ENCODE peak calls at places on chromosomes 5 and 9, in six cellular contexts. One of them, this sample, is unnamed.
A peak's percentile ranks its signal among the peaks of the same experiment; 100 is the strongest.

GRCh38 chr9:99076483-99077171 is 28.3 kb upstream of the TGFBR1 start:
- DNase-seq in kidney: no peak
- DNase-seq in CD8-positive, alpha-beta T cell: peak; percentile 79
- DNase-seq in left ventricle myocardium inferior: no peak
- DNase-seq in SJSA1: no peak
- DNase-seq in heart right ventricle: no peak
- DNase-seq in this sample: peak; percentile 73

GRCh38 chr9:18673179-18673578 is 199.2 kb downstream of the ADAMTSL1 start:
- DNase-seq in CD8-positive, alpha-beta T cell: no peak
- DNase-seq in left ventricle myocardium inferior: no peak
- DNase-seq in heart right ventricle: no peak
- DNase-seq in kidney: no peak
- DNase-seq in SJSA1: no peak
- DNase-seq in this sample: no peak

GRCh38 chr9:5870020-5870339 is 20.7 kb upstream of the MLANA start:
- DNase-seq in left ventricle myocardium inferior: no peak
- DNase-seq in kidney: no peak
- DNase-seq in heart right ventricle: no peak
- DNase-seq in CD8-positive, alpha-beta T cell: no peak
- DNase-seq in SJSA1: no peak
- DNase-seq in this sample: no peak

GRCh38 chr5:60891667-60892066 is 47.6 kb upstream of the ELOVL7 start:
- DNase-seq in kidney: no peak
- DNase-seq in left ventricle myocardium inferior: no peak
- DNase-seq in heart right ventricle: no peak
- DNase-seq in CD8-positive, alpha-beta T cell: no peak
- DNase-seq in SJSA1: no peak
- DNase-seq in this sample: no peak

GRCh38 chr5:39216621-39217020 is 2.7 kb downstream of the FYB1 start:
- DNase-seq in left ventricle myocardium inferior: no peak
- DNase-seq in SJSA1: no peak
- DNase-seq in CD8-positive, alpha-beta T cell: no peak
- DNase-seq in heart right ventricle: no peak
- DNase-seq in kidney: no peak
- DNase-seq in this sample: no peak

GRCh38 chr9:12975496-12975895 is 200.7 kb downstream of the LURAP1L start:
- DNase-seq in kidney: no peak
- DNase-seq in CD8-positive, alpha-beta T cell: no peak
- DNase-seq in SJSA1: no peak
- DNase-seq in heart right ventricle: no peak
- DNase-seq in left ventricle myocardium inferior: no peak
- DNase-seq in this sample: no peak

GRCh38 chr5:7331083-7331482 is 64.9 kb upstream of the ADCY2 start:
- DNase-seq in heart right ventricle: no peak
- DNase-seq in kidney: no peak
- DNase-seq in left ventricle myocardium inferior: no peak
- DNase-seq in SJSA1: no peak
- DNase-seq in CD8-positive, alpha-beta T cell: no peak
- DNase-seq in this sample: no peak

GRCh38 chr5:39992617-39993203 is 567.9 kb upstream of the DAB2 start:
- DNase-seq in CD8-positive, alpha-beta T cell: no peak
- DNase-seq in SJSA1: no peak
- DNase-seq in heart right ventricle: no peak
- DNase-seq in kidney: no peak
- DNase-seq in left ventricle myocardium inferior: no peak
- DNase-seq in this sample: no peak

GRCh38 chr5:135028791-135029467 is 5.1 kb downstream of the PITX1 start:
- DNase-seq in heart right ventricle: no peak
- DNase-seq in CD8-positive, alpha-beta T cell: no peak
- DNase-seq in SJSA1: no peak
- DNase-seq in kidney: peak; percentile 65
- DNase-seq in left ventricle myocardium inferior: no peak
- DNase-seq in this sample: no peak

GRCh38 chr9:72937545-72937944 is 15.3 kb downstream of the ALDH1A1 start:
- DNase-seq in kidney: no peak
- DNase-seq in SJSA1: no peak
- DNase-seq in heart right ventricle: no peak
- DNase-seq in left ventricle myocardium inferior: no peak
- DNase-seq in CD8-positive, alpha-beta T cell: no peak
- DNase-seq in this sample: no peak
- H3K4me1 ChIP-seq in kidney: peaks cover 26% of the 10 kb centered on the region
- H3K4me1 ChIP-seq in SJSA1: no peaks in the 10 kb centered on the region
- H3K4me1 ChIP-seq in heart right ventricle: no peaks in the 10 kb centered on the region
- H3K4me1 ChIP-seq in left ventricle myocardium inferior: no peaks in the 10 kb centered on the region
- H3K4me1 ChIP-seq in CD8-positive, alpha-beta T cell: no peaks in the 10 kb centered on the region
- H3K4me1 ChIP-seq in this sample: no peaks in the 10 kb centered on the region

DNA sequence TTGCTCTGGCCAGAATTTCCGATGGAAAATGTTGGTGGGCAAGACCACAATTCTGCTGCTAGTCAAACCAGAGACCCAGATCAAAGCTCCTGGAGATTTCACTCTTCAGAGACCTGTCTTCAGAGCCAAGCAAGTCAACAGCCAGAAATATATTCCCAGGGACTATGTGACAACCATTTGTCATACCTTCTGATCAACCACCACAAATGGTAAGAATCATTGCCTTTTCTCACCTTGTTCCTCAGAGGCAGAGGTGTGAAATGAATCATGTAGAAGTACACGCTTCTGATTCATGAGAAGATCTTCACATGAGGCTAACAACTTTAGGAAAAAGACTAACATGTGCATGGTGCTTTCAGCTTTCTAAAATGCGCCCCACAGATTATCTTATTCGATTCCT is 53.5 kb downstream of the SUSD1 start:
- DNase-seq in kidney: no peak
- DNase-seq in CD8-positive, alpha-beta T cell: no peak
- DNase-seq in SJSA1: no peak
- DNase-seq in heart right ventricle: no peak
- DNase-seq in left ventricle myocardium inferior: no peak
- DNase-seq in this sample: no peak
- H3K4me1 ChIP-seq in kidney: peaks cover 17% of the 10 kb centered on the region
- H3K4me1 ChIP-seq in CD8-positive, alpha-beta T cell: no peaks in the 10 kb centered on the region
- H3K4me1 ChIP-seq in SJSA1: peaks cover 3% of the 10 kb centered on the region
- H3K4me1 ChIP-seq in heart right ventricle: no peaks in the 10 kb centered on the region
- H3K4me1 ChIP-seq in left ventricle myocardium inferior: no peaks in the 10 kb centered on the region
- H3K4me1 ChIP-seq in this sample: peaks cover 5% of the 10 kb centered on the region

DNA sequence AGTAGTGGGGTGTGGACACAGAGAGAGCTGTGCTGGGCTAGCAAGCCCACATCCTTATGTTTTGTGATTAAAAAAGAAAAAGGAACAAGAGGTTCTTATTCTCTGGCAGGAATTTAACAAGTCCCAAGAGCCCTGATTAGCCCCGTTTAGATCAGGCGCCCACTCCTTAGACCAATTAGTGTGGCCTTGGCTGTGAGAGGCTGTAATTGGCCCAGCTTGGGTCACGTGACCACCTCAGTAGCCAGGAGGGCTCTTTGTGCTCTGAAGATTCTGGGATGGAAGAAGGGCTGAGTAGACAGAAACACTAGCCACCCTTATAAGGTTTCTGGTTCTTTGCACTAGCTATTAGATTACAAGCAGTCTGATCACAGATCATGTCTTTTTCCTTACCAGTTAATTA is 31.1 kb downstream of the GCNT4 start:
- DNase-seq in CD8-positive, alpha-beta T cell: no peak
- DNase-seq in heart right ventricle: no peak
- DNase-seq in SJSA1: no peak
- DNase-seq in kidney: no peak
- DNase-seq in left ventricle myocardium inferior: no peak
- DNase-seq in this sample: no peak
- H3K4me1 ChIP-seq in CD8-positive, alpha-beta T cell: peaks cover 22% of the 10 kb centered on the region
- H3K4me1 ChIP-seq in heart right ventricle: no peaks in the 10 kb centered on the region
- H3K4me1 ChIP-seq in SJSA1: peaks cover 25% of the 10 kb centered on the region
- H3K4me1 ChIP-seq in kidney: no peaks in the 10 kb centered on the region
- H3K4me1 ChIP-seq in left ventricle myocardium inferior: no peaks in the 10 kb centered on the region
- H3K4me1 ChIP-seq in this sample: no peaks in the 10 kb centered on the region

GRCh38 chr5:116531117-116531516 is 43.5 kb downstream of the SEMA6A start:
- DNase-seq in kidney: no peak
- DNase-seq in heart right ventricle: no peak
- DNase-seq in left ventricle myocardium inferior: no peak
- DNase-seq in SJSA1: no peak
- DNase-seq in CD8-positive, alpha-beta T cell: no peak
- DNase-seq in this sample: no peak

GRCh38 chr5:116531635-116532034 is 43.0 kb downstream of the SEMA6A start:
- DNase-seq in heart right ventricle: no peak
- DNase-seq in CD8-positive, alpha-beta T cell: no peak
- DNase-seq in left ventricle myocardium inferior: no peak
- DNase-seq in kidney: no peak
- DNase-seq in SJSA1: no peak
- DNase-seq in this sample: no peak

GRCh38 chr5:116532762-116533525 is 41.7 kb downstream of the SEMA6A start:
- DNase-seq in CD8-positive, alpha-beta T cell: no peak
- DNase-seq in heart right ventricle: no peak
- DNase-seq in SJSA1: no peak
- DNase-seq in left ventricle myocardium inferior: no peak
- DNase-seq in kidney: no peak
- DNase-seq in this sample: no peak

GRCh38 chr5:116536279-116537161 is 38.1 kb downstream of the SEMA6A start:
- DNase-seq in kidney: no peak
- DNase-seq in left ventricle myocardium inferior: no peak
- DNase-seq in heart right ventricle: no peak
- DNase-seq in SJSA1: no peak
- DNase-seq in CD8-positive, alpha-beta T cell: no peak
- DNase-seq in this sample: peak; percentile 70

DNA sequence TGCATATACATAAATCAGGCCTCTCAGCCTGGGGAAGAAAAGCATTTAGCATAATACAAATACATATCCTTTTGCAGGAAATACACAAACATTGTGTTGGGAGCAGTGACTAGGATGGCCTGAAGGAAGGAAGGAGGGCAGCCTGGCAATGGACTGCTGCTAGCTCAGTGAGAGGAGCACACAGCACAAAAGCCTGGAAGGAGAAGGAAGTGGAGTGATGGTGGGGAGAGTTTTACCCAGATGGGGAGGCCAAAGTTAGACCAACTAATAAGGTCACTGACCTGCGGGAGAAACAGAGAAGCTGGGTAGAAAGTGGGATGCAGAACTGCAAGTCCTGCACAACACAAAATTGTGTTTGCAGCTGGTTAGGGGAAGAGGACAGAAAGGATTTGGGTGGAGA is 39.6 kb downstream of the SEMA6A start:
- DNase-seq in CD8-positive, alpha-beta T cell: no peak
- DNase-seq in heart right ventricle: no peak
- DNase-seq in kidney: no peak
- DNase-seq in left ventricle myocardium inferior: no peak
- DNase-seq in SJSA1: no peak
- DNase-seq in this sample: no peak
- H3K4me1 ChIP-seq in CD8-positive, alpha-beta T cell: no peaks in the 10 kb centered on the region
- H3K4me1 ChIP-seq in heart right ventricle: peaks cover 18% of the 10 kb centered on the region
- H3K4me1 ChIP-seq in kidney: no peaks in the 10 kb centered on the region
- H3K4me1 ChIP-seq in left ventricle myocardium inferior: peaks cover 46% of the 10 kb centered on the region
- H3K4me1 ChIP-seq in SJSA1: no peaks in the 10 kb centered on the region
- H3K4me1 ChIP-seq in this sample: no peaks in the 10 kb centered on the region

GRCh38 chr5:157558089-157558595 is 17.4 kb downstream of the ADAM19 start:
- DNase-seq in kidney: no peak
- DNase-seq in SJSA1: peak; percentile 68
- DNase-seq in left ventricle myocardium inferior: no peak
- DNase-seq in heart right ventricle: no peak
- DNase-seq in CD8-positive, alpha-beta T cell: no peak
- DNase-seq in this sample: no peak
- H3K4me1 ChIP-seq in kidney: peaks cover 11% of the 10 kb centered on the region
- H3K4me1 ChIP-seq in SJSA1: peaks cover 73% of the 10 kb centered on the region
- H3K4me1 ChIP-seq in left ventricle myocardium inferior: peaks cover 72% of the 10 kb centered on the region
- H3K4me1 ChIP-seq in heart right ventricle: peaks cover 95% of the 10 kb centered on the region
- H3K4me1 ChIP-seq in CD8-positive, alpha-beta T cell: no peaks in the 10 kb centered on the region
- H3K4me1 ChIP-seq in this sample: peaks cover 3% of the 10 kb centered on the region

GRCh38 chr9:136568288-136569081 is 22.6 kb upstream of the NOTCH1 start:
- DNase-seq in CD8-positive, alpha-beta T cell: no peak
- DNase-seq in kidney: peak; percentile 82
- DNase-seq in left ventricle myocardium inferior: no peak
- DNase-seq in SJSA1: peak; percentile 73
- DNase-seq in heart right ventricle: peak; percentile 68
- DNase-seq in this sample: no peak

GRCh38 chr9:136570916-136571315 is 25.1 kb upstream of the NOTCH1 start:
- DNase-seq in kidney: peak; percentile 73
- DNase-seq in left ventricle myocardium inferior: no peak
- DNase-seq in heart right ventricle: peak; percentile 25
- DNase-seq in SJSA1: no peak
- DNase-seq in CD8-positive, alpha-beta T cell: no peak
- DNase-seq in this sample: no peak

GRCh38 chr9:136570191-136570845 is 24.5 kb upstream of the NOTCH1 start:
- DNase-seq in heart right ventricle: peak; percentile 10
- DNase-seq in left ventricle myocardium inferior: no peak
- DNase-seq in kidney: peak; percentile 75
- DNase-seq in SJSA1: no peak
- DNase-seq in CD8-positive, alpha-beta T cell: no peak
- DNase-seq in this sample: no peak

GRCh38 chr9:136567651-136568287 is 21.9 kb upstream of the NOTCH1 start:
- DNase-seq in CD8-positive, alpha-beta T cell: no peak
- DNase-seq in SJSA1: peak; percentile 92
- DNase-seq in left ventricle myocardium inferior: peak; percentile 73
- DNase-seq in heart right ventricle: peak; percentile 73
- DNase-seq in kidney: peak; percentile 94
- DNase-seq in this sample: peak; percentile 75

GRCh38 chr9:136569526-136570148 is 23.8 kb upstream of the NOTCH1 start:
- DNase-seq in heart right ventricle: peak; percentile 2
- DNase-seq in left ventricle myocardium inferior: no peak
- DNase-seq in CD8-positive, alpha-beta T cell: no peak
- DNase-seq in SJSA1: peak; percentile 42
- DNase-seq in kidney: peak; percentile 10
- DNase-seq in this sample: no peak
- H3K4me1 ChIP-seq in heart right ventricle: peaks cover 88% of the 10 kb centered on the region
- H3K4me1 ChIP-seq in left ventricle myocardium inferior: peaks cover 100% of the 10 kb centered on the region
- H3K4me1 ChIP-seq in CD8-positive, alpha-beta T cell: peaks cover 6% of the 10 kb centered on the region
- H3K4me1 ChIP-seq in SJSA1: peaks cover 81% of the 10 kb centered on the region
- H3K4me1 ChIP-seq in kidney: peaks cover 3% of the 10 kb centered on the region
- H3K4me1 ChIP-seq in this sample: peaks cover 32% of the 10 kb centered on the region

DNA sequence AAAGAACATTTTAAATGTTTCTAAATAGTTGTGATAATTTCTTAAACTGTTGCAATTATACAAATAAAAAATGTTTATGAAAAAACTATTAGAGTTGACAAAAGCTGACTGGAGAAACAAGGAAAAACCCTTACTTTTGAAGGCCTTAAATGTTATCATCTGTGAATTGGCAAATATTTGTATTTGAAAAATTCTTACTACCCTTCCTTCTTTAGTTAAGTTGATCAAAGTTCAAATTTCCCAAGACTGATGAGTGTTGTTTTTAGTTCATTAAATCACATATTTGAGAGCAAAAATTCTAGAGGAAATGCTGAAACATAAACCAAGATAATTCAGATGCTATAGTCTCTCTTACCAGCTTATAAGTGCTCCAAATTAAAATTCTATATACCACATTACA is 2.6 kb upstream of the SLC35D2 start:
- DNase-seq in left ventricle myocardium inferior: no peak
- DNase-seq in SJSA1: no peak
- DNase-seq in kidney: no peak
- DNase-seq in heart right ventricle: no peak
- DNase-seq in CD8-positive, alpha-beta T cell: no peak
- DNase-seq in this sample: no peak
- H3K4me1 ChIP-seq in left ventricle myocardium inferior: peaks cover 47% of the 10 kb centered on the region
- H3K4me1 ChIP-seq in SJSA1: peaks cover 17% of the 10 kb centered on the region
- H3K4me1 ChIP-seq in kidney: no peaks in the 10 kb centered on the region
- H3K4me1 ChIP-seq in heart right ventricle: peaks cover 30% of the 10 kb centered on the region
- H3K4me1 ChIP-seq in CD8-positive, alpha-beta T cell: peaks cover 18% of the 10 kb centered on the region
- H3K4me1 ChIP-seq in this sample: no peaks in the 10 kb centered on the region

DNA sequence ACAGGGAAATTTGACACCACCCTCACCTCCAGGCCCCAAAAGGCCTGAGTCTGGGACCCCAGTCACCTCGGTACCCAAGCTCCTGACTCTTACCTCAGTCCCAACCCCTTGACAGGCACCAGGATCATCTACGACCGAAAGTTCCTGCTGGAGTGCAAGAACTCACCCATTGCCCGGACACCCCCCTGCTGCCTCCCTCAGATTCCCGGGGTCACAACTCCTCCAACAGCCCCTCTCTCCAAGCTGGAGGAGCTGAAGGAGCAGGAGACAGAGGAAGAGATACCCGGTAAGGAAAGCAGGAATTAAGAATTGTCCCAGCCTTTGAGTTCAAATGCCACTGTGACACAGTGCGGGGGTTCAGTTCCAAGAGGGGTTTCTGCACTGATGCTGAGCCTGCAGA is 1.3 kb downstream of the EIF4EBP3 start:
- DNase-seq in left ventricle myocardium inferior: no peak
- DNase-seq in SJSA1: no peak
- DNase-seq in kidney: no peak
- DNase-seq in CD8-positive, alpha-beta T cell: no peak
- DNase-seq in heart right ventricle: no peak
- DNase-seq in this sample: peak; percentile 12
- H3K4me1 ChIP-seq in left ventricle myocardium inferior: peaks cover 58% of the 10 kb centered on the region
- H3K4me1 ChIP-seq in SJSA1: peaks cover 15% of the 10 kb centered on the region
- H3K4me1 ChIP-seq in kidney: peaks cover 32% of the 10 kb centered on the region
- H3K4me1 ChIP-seq in CD8-positive, alpha-beta T cell: peaks cover 21% of the 10 kb centered on the region
- H3K4me1 ChIP-seq in heart right ventricle: peaks cover 56% of the 10 kb centered on the region
- H3K4me1 ChIP-seq in this sample: peaks cover 41% of the 10 kb centered on the region

This sample was measured in Peyer's patch.